ENCODE peak calls at places on chromosomes 7 and 10, in eight cellular contexts. One of them, this sample, is unnamed.
A peak's percentile ranks its signal among the peaks of the same experiment; 100 is the strongest.

GRCh38 chr7:22375359-22376048 is 18.6 kb upstream of the RAPGEF5 start:
- DNase-seq in T-cell: no peak
- DNase-seq in GF-D8: no peak
- DNase-seq in heart right ventricle: no peak
- DNase-seq in posterior vena cava: no peak
- DNase-seq in left cardiac atrium: no peak
- DNase-seq in T-helper 2 cell: no peak
- DNase-seq in choroid plexus epithelial cell: no peak
- DNase-seq in this sample: no peak

GRCh38 chr7:127903913-127904705 is 127.1 kb downstream of the LRRC4 start:
- DNase-seq in T-cell: no peak
- DNase-seq in GF-D8: no peak
- DNase-seq in heart right ventricle: no peak
- DNase-seq in posterior vena cava: no peak
- DNase-seq in left cardiac atrium: no peak
- DNase-seq in T-helper 2 cell: no peak
- DNase-seq in choroid plexus epithelial cell: no peak
- DNase-seq in this sample: no peak

GRCh38 chr7:106345421-106346166 is 60.8 kb upstream of the NAMPT start:
- DNase-seq in T-cell: no peak
- DNase-seq in GF-D8: no peak
- DNase-seq in heart right ventricle: no peak
- DNase-seq in posterior vena cava: no peak
- DNase-seq in left cardiac atrium: no peak
- DNase-seq in T-helper 2 cell: peak; percentile 11
- DNase-seq in choroid plexus epithelial cell: peak; percentile 71
- DNase-seq in this sample: no peak

GRCh38 chr10:79976999-79977398 is 28.1 kb upstream of the SFTPD start:
- DNase-seq in T-cell: no peak
- DNase-seq in GF-D8: no peak
- DNase-seq in heart right ventricle: no peak
- DNase-seq in posterior vena cava: no peak
- DNase-seq in left cardiac atrium: no peak
- DNase-seq in T-helper 2 cell: no peak
- DNase-seq in choroid plexus epithelial cell: no peak
- DNase-seq in this sample: no peak

GRCh38 chr7:111982133-111982532 is 224.1 kb downstream of the DOCK4 start:
- DNase-seq in T-cell: no peak
- DNase-seq in GF-D8: no peak
- DNase-seq in heart right ventricle: no peak
- DNase-seq in posterior vena cava: no peak
- DNase-seq in left cardiac atrium: no peak
- DNase-seq in T-helper 2 cell: no peak
- DNase-seq in choroid plexus epithelial cell: no peak
- DNase-seq in this sample: no peak

GRCh38 chr7:17564678-17565209 is 266.3 kb downstream of the AHR start:
- DNase-seq in T-cell: no peak
- DNase-seq in GF-D8: peak; percentile 41
- DNase-seq in heart right ventricle: no peak
- DNase-seq in posterior vena cava: no peak
- DNase-seq in left cardiac atrium: no peak
- DNase-seq in T-helper 2 cell: no peak
- DNase-seq in choroid plexus epithelial cell: peak; percentile 63
- DNase-seq in this sample: peak; percentile 71

GRCh38 chr10:77896058-77896457 is 30.5 kb downstream of the DLG5 start:
- DNase-seq in T-cell: no peak
- DNase-seq in GF-D8: no peak
- DNase-seq in heart right ventricle: no peak
- DNase-seq in posterior vena cava: no peak
- DNase-seq in left cardiac atrium: no peak
- DNase-seq in T-helper 2 cell: no peak
- DNase-seq in choroid plexus epithelial cell: no peak
- DNase-seq in this sample: no peak

GRCh38 chr7:24911213-24911603 is 68.8 kb downstream of the OSBPL3 start:
- DNase-seq in T-cell: no peak
- DNase-seq in GF-D8: peak; percentile 83
- DNase-seq in heart right ventricle: no peak
- DNase-seq in posterior vena cava: no peak
- DNase-seq in left cardiac atrium: no peak
- DNase-seq in T-helper 2 cell: no peak
- DNase-seq in choroid plexus epithelial cell: no peak
- DNase-seq in this sample: no peak

GRCh38 chr7:116802784-116803183 is 59.6 kb upstream of the CAPZA2 start:
- DNase-seq in T-cell: no peak
- DNase-seq in GF-D8: no peak
- DNase-seq in heart right ventricle: peak; percentile 26
- DNase-seq in posterior vena cava: no peak
- DNase-seq in left cardiac atrium: no peak
- DNase-seq in T-helper 2 cell: no peak
- DNase-seq in choroid plexus epithelial cell: peak; percentile 81
- DNase-seq in this sample: no peak

GRCh38 chr7:131149840-131150239 is 177.8 kb upstream of the MKLN1 start:
- DNase-seq in T-cell: no peak
- DNase-seq in GF-D8: no peak
- DNase-seq in heart right ventricle: no peak
- DNase-seq in posterior vena cava: no peak
- DNase-seq in left cardiac atrium: no peak
- DNase-seq in T-helper 2 cell: no peak
- DNase-seq in choroid plexus epithelial cell: no peak
- DNase-seq in this sample: no peak

This sample was measured in AG09309.